ENCODE peak calls at places on chromosome 15, in four cellular contexts. J, X, E and I are unnamed samples.
A peak's percentile ranks its signal among the peaks of the same experiment; 100 is the strongest.

GRCh38 chr15:78308422-78309021 is 9.1 kb upstream of the SKIC8 start:
- DNase-seq in J (peak; percentile 78), E (peak; percentile 92), X (peak; percentile 80), I (peak; percentile 68)

GRCh38 chr15:79641841-79642240 is 209.7 kb downstream of the MINAR1 start:
- DNase-seq in X (no peak), J (no peak), E (no peak), I (no peak)

GRCh38 chr15:59169337-59169736 is 37.3 kb upstream of the LDHAL6B start:
- DNase-seq in X (peak; percentile 14), J (peak; percentile 45), E (no peak), I (peak; percentile 93)

GRCh38 chr15:28082891-28083688 is 16.0 kb downstream of the OCA2 start:
- DNase-seq in X (no peak), J (no peak), E (no peak), I (no peak)

GRCh38 chr15:88075102-88075501 is 181.4 kb downstream of the NTRK3 start:
- DNase-seq in X (no peak), E (no peak), J (no peak), I (no peak)

GRCh38 chr15:55246567-55246966 is 43.0 kb downstream of the RAB27A start:
- DNase-seq in E (no peak), J (no peak), X (no peak), I (no peak)

GRCh38 chr15:42090375-42090774 is 4.0 kb downstream of the PLA2G4D start:
- DNase-seq in E (no peak), X (no peak), J (no peak), I (no peak)

GRCh38 chr15:98920091-98920880 is 87.3 kb downstream of the PGPEP1L start:
- DNase-seq in J (no peak), E (no peak), X (no peak), I (no peak)

GRCh38 chr15:38490231-38490630 is 36.3 kb downstream of the FAM98B start:
- DNase-seq in X (no peak), E (no peak), J (no peak), I (peak; percentile 32)

GRCh38 chr15:66459818-66460615 is 37.5 kb downstream of the SNAPC5 start:
- DNase-seq in E (no peak), X (peak; percentile 52), J (peak; percentile 91), I (peak; percentile 51)

GRCh38 chr15:48285329-48286214 is 45.7 kb upstream of the DUT start:
- DNase-seq in X (peak; percentile 85), J (peak; percentile 94), E (peak; percentile 63), I (peak; percentile 89)

GRCh38 chr15:41896566-41896965 is 2.7 kb upstream of the SPTBN5 start:
- DNase-seq in X (no peak), J (no peak), E (no peak), I (no peak)

GRCh38 chr15:70533931-70534742 is 229.2 kb downstream of the UACA start:
- DNase-seq in X (peak; percentile 40), E (no peak), J (no peak), I (no peak)

GRCh38 chr15:29141206-29141907 is 128.3 kb downstream of the NSMCE3 start:
- DNase-seq in J (no peak), X (no peak), E (peak; percentile 23), I (no peak)

GRCh38 chr15:63908986-63909385 is 75.2 kb upstream of the HERC1 start:
- DNase-seq in X (no peak), J (no peak), E (no peak), I (no peak)

DNA sequence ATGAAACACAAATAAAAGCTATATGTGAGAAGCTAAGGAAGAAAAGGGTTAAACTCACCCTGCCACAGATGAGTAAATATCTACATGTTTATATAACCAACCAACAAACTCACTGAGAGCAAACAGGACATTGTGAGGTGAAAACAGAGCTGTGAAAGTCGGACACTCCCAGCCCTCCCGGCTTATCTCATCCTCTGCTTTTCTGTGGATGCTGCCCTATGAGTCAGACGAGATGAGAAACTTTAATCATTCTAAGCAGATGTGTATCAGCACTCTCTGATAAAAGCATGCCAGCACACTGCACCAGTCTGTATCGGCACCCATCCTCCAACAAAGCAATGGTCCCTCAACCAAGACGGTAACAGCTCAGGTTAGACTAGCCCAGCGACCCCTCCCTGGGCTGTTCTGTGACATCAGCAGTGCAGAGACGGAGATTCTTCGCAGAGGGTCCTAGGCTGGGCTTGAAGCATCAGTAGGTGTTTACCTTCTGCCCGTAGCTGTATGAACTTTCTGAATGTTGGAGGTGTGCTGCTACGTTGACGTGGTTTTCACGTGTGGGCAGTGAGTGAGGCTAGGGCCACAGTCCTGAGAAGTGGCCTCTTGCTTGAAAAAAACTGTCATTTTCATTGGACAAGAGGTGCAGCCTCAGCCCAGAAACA is 119.8 kb upstream of the ALDH1A3 start:
- DNase-seq in X (peak; percentile 85), J (peak; percentile 60), E (no peak), I (peak; percentile 83)
- H3K23ac ChIP-seq in X (no peak overlapping the region), J (no peak overlapping the region), E (no peak overlapping the region), I (no peak overlapping the region)

DNA sequence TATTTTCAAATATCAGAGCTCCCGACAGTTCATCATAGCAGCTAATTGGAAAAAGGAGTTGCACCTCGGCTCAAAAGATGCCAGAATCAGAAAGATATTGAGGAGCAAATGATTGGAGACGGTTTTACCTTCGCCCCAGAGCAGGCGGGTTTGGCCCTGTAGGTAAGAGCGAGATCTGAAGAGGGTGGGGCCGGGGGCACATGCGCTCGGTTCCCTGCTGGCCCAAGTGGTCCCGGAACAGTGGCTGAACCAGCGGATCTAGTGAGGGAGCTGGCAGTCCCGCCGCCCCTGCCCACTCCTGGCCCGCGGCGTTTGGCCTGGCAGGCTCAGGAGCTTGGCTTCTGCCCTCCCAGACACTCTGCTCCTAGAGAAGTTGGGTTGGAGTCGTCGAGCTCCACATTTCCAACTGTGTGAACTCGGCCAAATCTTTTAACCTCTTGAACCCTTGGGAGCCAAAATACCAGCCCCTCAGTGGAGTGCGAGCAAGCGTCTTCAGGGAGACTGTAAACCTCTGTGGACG is 79.1 kb downstream of the RHCG start:
- DNase-seq in J (no peak), E (no peak), X (no peak), I (no peak)
- H3K23ac ChIP-seq in J (no peak overlapping the region), E (no peak overlapping the region), X (no peak overlapping the region), I (no peak overlapping the region)

GRCh38 chr15:62509395-62509973 is 344.4 kb upstream of the C2CD4B start:
- DNase-seq in E (peak; percentile 45), J (no peak), X (peak; percentile 38), I (no peak)

GRCh38 chr15:62506217-62506805 is 341.2 kb upstream of the C2CD4B start:
- DNase-seq in X (peak; percentile 37), E (no peak), J (peak; percentile 70), I (peak; percentile 65)

GRCh38 chr15:62502451-62502850 is 337.4 kb upstream of the C2CD4B start:
- DNase-seq in E (no peak), X (no peak), J (no peak), I (no peak)

GRCh38 chr15:62503451-62503850 is 338.4 kb upstream of the C2CD4B start:
- DNase-seq in J (no peak), X (no peak), E (no peak), I (peak; percentile 85)

GRCh38 chr15:62505761-62506160 is 340.7 kb upstream of the C2CD4B start:
- DNase-seq in E (no peak), X (no peak), J (no peak), I (no peak)
- H3K23ac ChIP-seq in E (no peak overlapping the region), X (no peak overlapping the region), J (no peak overlapping the region), I (no peak overlapping the region)

GRCh38 chr15:25933456-25934158 is 70.5 kb upstream of the ATP10A start:
- DNase-seq in J (peak; percentile 70), E (peak; percentile 86), X (peak; percentile 92), I (peak; percentile 6)
- H3K23ac ChIP-seq in J (no peak overlapping the region), E (no peak overlapping the region), X (no peak overlapping the region), I (no peak overlapping the region)

DNA sequence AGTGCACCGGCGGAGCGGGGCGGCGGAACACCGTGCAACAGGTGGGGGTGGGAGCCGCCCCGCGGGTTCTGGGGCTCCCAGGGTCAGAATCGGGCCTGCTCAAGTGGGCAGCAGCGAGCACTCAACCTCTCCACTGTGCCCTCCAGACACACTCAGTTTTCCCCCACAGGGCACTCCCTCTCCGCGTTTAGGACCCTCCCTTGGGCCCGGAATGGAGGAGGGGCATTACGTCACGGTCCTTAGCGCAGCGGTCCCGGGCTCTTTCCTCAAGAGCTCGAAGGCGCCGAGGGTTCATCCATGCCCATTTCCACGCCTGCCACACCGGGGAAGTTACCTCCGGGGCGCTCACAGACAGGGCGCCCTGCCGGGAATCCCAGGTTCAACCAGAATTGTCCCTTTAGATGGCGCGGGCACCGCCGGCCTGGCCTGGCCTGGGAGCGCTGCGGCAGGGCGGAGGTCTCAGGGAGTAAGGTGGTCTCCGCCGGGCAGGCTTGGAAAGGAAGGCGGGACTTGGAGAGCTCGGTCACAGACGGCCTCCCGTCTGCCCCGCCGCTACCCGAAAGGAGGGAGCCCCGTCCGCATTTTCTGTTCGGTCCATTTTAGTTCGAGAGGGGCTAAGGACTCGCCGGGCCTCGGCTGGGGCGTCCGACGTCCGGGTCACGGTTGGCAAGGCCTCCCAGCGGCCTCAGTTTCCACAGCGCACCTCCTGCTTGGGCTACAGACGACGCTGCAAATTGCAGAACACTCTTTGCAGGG is 5.1 kb downstream of the RNU6-1 start:
- DNase-seq in X (peak; percentile 57), J (no peak), E (no peak), I (no peak)
- H3K23ac ChIP-seq in X (no peak overlapping the region), J (no peak overlapping the region), E (no peak overlapping the region), I (no peak overlapping the region)

DNA sequence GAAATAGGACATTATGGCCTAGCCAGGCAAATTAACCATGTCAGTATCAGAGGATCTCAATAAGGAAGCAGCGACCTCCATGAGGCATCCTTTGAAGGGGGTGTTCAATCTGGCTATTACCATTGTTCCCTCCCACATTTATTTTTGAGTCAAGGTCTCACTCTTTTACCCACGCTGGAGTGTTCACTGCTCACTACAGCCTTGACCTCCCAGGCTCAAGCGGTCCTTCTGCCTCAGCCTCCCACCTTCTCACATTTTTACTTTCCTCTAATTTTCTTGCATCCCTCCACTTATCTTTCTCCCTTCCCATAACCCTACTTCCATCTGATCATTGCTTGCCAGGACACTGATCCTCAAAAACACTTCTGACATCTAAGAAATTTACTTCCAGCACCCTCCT is 654.0 kb upstream of the NR2F2 start:
- DNase-seq in X (no peak), J (no peak), E (no peak), I (no peak)
- H3K23ac ChIP-seq in X (no peak overlapping the region), J (no peak overlapping the region), E (no peak overlapping the region), I (no peak overlapping the region)